ENCODE peak calls at places on chromosomes 4 and X, in eight cellular contexts. W is tibial artery, U is Peyer's patch, R is brain microvascular endothelial cell, C is OCI-LY7, E is MM.1S, L is stomach, X is heart left ventricle. A is an unnamed sample.

GRCh38 chrX:69807400-69807799 is 191.5 kb downstream of the EDA start:
- DNase-seq in R (no peak), W (no peak), X (no peak), C (no peak), L (no peak), E (no peak), U (no peak), A (no peak)

GRCh38 chr4:80035336-80035735 is 37.7 kb downstream of the ANTXR2 start:
- DNase-seq in W (no peak), L (peak), R (no peak), E (peak), X (no peak), C (no peak), U (peak), A (no peak)

GRCh38 chr4:13559414-13559813 is 15.1 kb upstream of the NKX3-2 start:
- DNase-seq in U (no peak), E (no peak), X (no peak), C (no peak), W (no peak), R (peak), L (no peak), A (no peak)

GRCh38 chrX:134426285-134426684 is 33.7 kb upstream of the HPRT1 start:
- DNase-seq in E (no peak), L (no peak), C (no peak), W (no peak), R (no peak), U (no peak), X (no peak), A (no peak)

GRCh38 chr4:175947117-175947722 is 118.4 kb upstream of the WDR17 start:
- DNase-seq in C (peak), L (no peak), X (no peak), E (peak), W (no peak), U (no peak), R (peak), A (no peak)

GRCh38 chr4:104211657-104212056 is 283.0 kb downstream of the CXXC4 start:
- DNase-seq in E (no peak), W (no peak), L (no peak), C (no peak), U (no peak), R (no peak), X (no peak), A (no peak)

GRCh38 chrX:437636-438390 is 51.1 kb upstream of the PPP2R3B start:
- DNase-seq in R (no peak), W (no peak), X (no peak), C (no peak), U (peak), E (no peak), L (no peak), A (peak)

GRCh38 chr4:1345905-1346780 is 865 bp upstream of the UVSSA start:
- DNase-seq in U (peak), R (peak), E (peak), C (peak), X (peak), L (peak), W (peak), A (peak)

GRCh38 chrX:48472851-48473717 is 2.9 kb upstream of the FTSJ1 start:
- DNase-seq in L (no peak), C (no peak), X (no peak), E (no peak), W (no peak), U (no peak), R (no peak), A (no peak)

GRCh38 chr4:101224358-101225218 is 122.7 kb downstream of the PPP3CA start:
- DNase-seq in E (no peak), C (no peak), W (no peak), R (no peak), X (no peak), U (no peak), L (no peak), A (no peak)

GRCh38 chrX:129651756-129652564 is 2.8 kb downstream of the APLN start:
- DNase-seq in U (peak), X (no peak), W (no peak), C (no peak), R (no peak), L (peak), E (no peak), A (no peak)

GRCh38 chrX:47093248-47093647 is 15.0 kb downstream of the RGN start:
- DNase-seq in L (no peak), R (peak), W (no peak), E (peak), C (peak), U (no peak), X (no peak), A (no peak)

GRCh38 chr4:121819216-121819980 is 4.3 kb downstream of the CCNA2 start:
- DNase-seq in W (no peak), C (no peak), U (no peak), E (no peak), X (no peak), R (no peak), L (no peak), A (no peak)

GRCh38 chrX:130184168-130184567 is 12.4 kb downstream of the RAB33A start:
- DNase-seq in C (no peak), U (no peak), L (no peak), R (no peak), E (no peak), W (no peak), X (no peak), A (no peak)

GRCh38 chr4:107838138-107838618 is 13.4 kb downstream of the SGMS2 start:
- DNase-seq in W (no peak), E (no peak), C (no peak), R (no peak), U (no peak), X (no peak), L (no peak), A (no peak)

GRCh38 chrX:56788717-56789122 is 59.7 kb downstream of the NBDY start:
- DNase-seq in X (no peak), C (peak), W (no peak), U (peak), R (no peak), E (peak), L (peak), A (no peak)

GRCh38 chr4:108834787-108835384 is 72.0 kb upstream of the ETNPPL start:
- DNase-seq in U (no peak), X (no peak), C (peak), W (no peak), E (peak), L (no peak), R (no peak), A (no peak)

DNA sequence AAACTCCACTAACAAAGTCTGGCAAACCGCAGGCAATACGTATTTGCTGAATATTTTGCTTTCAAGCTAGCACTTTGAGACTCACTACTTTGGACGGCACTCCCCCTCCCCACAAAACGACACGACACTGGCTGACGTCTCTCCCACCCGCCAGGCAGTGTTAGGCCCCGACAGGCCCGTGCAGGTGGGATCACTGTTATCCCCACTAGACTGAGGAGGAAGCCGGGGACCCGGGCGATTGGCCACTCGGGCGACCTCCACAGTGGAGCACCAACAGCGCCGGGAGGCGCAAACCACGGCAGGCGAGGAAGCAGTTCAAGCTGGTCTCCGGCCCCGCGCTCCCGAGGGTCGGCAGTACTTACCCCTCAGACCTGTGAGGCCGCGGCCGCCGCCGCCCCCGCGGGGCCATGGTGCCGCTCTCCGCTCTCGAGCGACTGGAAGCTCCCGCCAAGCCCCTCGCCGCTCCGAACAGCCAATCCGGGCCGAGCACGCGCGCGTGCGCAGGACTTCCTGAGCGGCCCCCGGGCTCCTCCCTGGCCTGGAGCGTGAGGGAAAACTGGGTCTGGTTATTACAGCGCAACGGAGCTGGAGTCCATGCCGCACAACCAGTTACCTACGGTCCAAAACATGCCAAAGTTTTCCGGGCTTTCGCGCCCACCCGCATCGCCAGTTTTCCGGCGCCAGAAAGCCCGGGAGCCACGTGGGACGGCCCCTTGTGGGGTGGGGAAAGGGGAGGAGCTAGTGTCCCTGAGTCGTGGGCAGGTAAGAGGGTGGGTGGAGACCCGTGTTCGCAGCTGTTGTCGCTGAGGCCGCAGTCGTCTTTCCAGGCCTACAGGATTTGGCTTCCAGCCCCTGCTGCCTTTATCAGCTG is at the start of gene CENPU:
- DNase-seq in X (peak), E (peak), W (peak), R (peak), U (peak), C (peak), L (peak), A (peak)
- TF ChIP-seq CTCF in X (no peak), E (no peak), W (no peak), R (no peak), U (no peak), C (no peak), L (no peak), A (no peak)

GRCh38 chr4:10461091-10461849 is 4.0 kb upstream of the ZNF518B start:
- DNase-seq in X (peak), L (peak), R (no peak), E (peak), W (peak), C (peak), U (peak), A (peak)

GRCh38 chr4:10462876-10463275 is 5.7 kb upstream of the ZNF518B start:
- DNase-seq in E (no peak), R (no peak), W (no peak), X (no peak), C (no peak), U (no peak), L (no peak), A (no peak)

GRCh38 chr4:10460313-10461047 is 3.3 kb upstream of the ZNF518B start:
- DNase-seq in W (no peak), U (no peak), X (no peak), E (no peak), C (no peak), L (no peak), R (no peak), A (no peak)

GRCh38 chr4:10459305-10459704 is 2.1 kb upstream of the ZNF518B start:
- DNase-seq in X (no peak), C (no peak), U (no peak), L (no peak), W (no peak), R (no peak), E (no peak), A (no peak)

GRCh38 chr4:10461850-10462400 is 4.7 kb upstream of the ZNF518B start:
- DNase-seq in R (no peak), X (no peak), C (no peak), L (no peak), E (no peak), W (no peak), U (no peak), A (no peak)
- H3K4me3 ChIP-seq in R (peak), X (peak), C (no peak), L (peak), E (peak), W (no peak), U (no peak), A (peak)

GRCh38 chr4:47463235-47463956 is at the start of gene COMMD8:
- DNase-seq in W (peak), E (peak), L (peak), U (peak), C (peak), X (peak), R (peak), A (peak)

GRCh38 chr4:47465008-47465407 is 1.5 kb upstream of the COMMD8 start:
- DNase-seq in R (no peak), U (no peak), E (no peak), L (no peak), C (peak), W (no peak), X (no peak), A (no peak)

GRCh38 chr4:47462799-47463234 is 685 bp downstream of the COMMD8 start:
- DNase-seq in W (no peak), U (no peak), X (no peak), R (no peak), E (peak), C (peak), L (no peak), A (no peak)

GRCh38 chr4:47468686-47469365 is 5.3 kb upstream of the COMMD8 start:
- DNase-seq in U (no peak), R (peak), X (no peak), E (no peak), L (no peak), C (no peak), W (no peak), A (no peak)

DNA sequence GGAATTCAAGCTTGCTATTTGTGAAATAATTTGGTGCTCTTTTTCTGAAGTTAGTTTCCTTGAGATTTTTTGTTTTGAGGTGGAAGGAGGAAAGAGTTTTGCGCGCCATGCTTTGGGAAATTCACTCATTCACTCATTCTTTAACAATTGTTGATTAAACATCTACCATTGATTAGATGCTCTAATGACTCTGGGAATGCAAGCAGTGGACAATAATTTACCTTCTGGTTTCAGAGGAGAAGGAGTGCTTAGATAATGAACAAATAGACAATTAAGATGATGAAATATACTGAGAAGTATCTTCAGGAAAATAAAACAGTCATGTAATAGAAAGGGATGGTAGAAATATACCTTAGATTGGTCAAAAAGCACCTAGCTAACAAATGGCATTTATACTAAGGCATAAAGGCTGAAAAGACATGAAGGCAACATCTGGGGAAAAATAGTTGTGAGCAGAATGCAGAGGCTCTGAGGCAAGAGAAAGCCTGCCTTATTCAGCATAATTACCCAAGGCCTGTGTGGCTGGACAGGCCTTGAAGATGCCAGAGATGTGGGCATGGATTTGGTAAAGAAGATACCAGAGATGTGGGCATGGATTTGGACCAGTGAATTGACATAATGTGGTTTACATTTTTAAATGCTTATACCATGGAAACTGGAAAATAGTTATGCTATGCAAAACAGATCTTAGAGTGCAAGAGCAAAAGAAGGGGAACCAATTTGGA is 2.7 kb upstream of the COMMD8 start:
- DNase-seq in X (no peak), C (no peak), E (no peak), L (no peak), W (no peak), R (no peak), U (no peak), A (no peak)
- H3K27ac ChIP-seq in X (no peak), C (peak), E (no peak), L (no peak), W (no peak), R (no peak), U (no peak), A (no peak)

GRCh38 chr4:78517050-78517652 is 34.4 kb upstream of the ANXA3 start:
- DNase-seq in L (no peak), R (no peak), U (no peak), W (no peak), E (peak), X (no peak), C (peak), A (no peak)
- TF ChIP-seq CTCF in L (peak), R (peak), U (peak), W (peak), E (peak), X (peak), C (peak), A (peak)

GRCh38 chr4:185931375-185931774 is 119.4 kb upstream of the SORBS2 start:
- DNase-seq in L (no peak), R (no peak), W (no peak), X (no peak), C (no peak), E (no peak), U (no peak), A (no peak)

GRCh38 chr4:185932491-185932890 is 120.5 kb upstream of the SORBS2 start:
- DNase-seq in W (no peak), C (no peak), U (no peak), R (peak), E (no peak), X (peak), L (no peak), A (no peak)

GRCh38 chr4:185928761-185929455 is 116.9 kb upstream of the SORBS2 start:
- DNase-seq in C (no peak), W (no peak), L (no peak), E (no peak), U (no peak), X (no peak), R (no peak), A (no peak)

GRCh38 chr4:185933078-185933581 is 121.1 kb upstream of the SORBS2 start:
- DNase-seq in X (peak), R (peak), C (no peak), L (no peak), E (no peak), W (no peak), U (no peak), A (no peak)

DNA sequence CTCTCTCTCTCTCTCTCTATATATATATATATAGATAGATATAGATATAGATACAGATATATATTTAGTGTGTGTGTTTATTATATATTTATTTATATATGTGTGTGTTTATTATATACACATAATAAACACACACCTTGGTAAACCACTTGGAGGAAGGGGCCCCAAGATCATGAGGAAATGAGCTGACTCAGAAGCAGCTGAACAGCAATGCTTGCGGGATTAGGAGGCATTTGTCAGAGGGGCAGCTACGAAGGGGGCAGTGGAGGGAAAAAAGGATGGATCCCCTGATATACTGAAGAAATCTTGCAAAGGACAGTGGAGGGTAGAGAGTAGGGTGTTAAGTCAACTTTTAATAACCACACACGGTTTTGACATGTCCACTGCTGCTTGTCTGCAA is 120.0 kb upstream of the SORBS2 start:
- DNase-seq in L (no peak), C (no peak), X (no peak), U (no peak), W (no peak), E (no peak), R (peak), A (no peak)
- H3K4me3 ChIP-seq in L (no peak), C (no peak), X (no peak), U (no peak), W (peak), E (no peak), R (peak), A (no peak)

GRCh38 chr4:162685401-162685800 is 481.3 kb downstream of the NAF1 start:
- DNase-seq in W (no peak), L (no peak), X (no peak), R (no peak), U (no peak), C (no peak), E (no peak), A (no peak)

GRCh38 chr4:162681212-162681611 is 485.5 kb downstream of the NAF1 start:
- DNase-seq in U (no peak), X (no peak), R (no peak), C (no peak), E (no peak), W (no peak), L (no peak), A (no peak)

GRCh38 chr4:162684371-162684700 is 482.4 kb downstream of the NAF1 start:
- DNase-seq in E (no peak), C (no peak), R (no peak), X (no peak), W (no peak), L (no peak), U (no peak), A (no peak)

GRCh38 chr4:162682651-162683050 is 484.0 kb downstream of the NAF1 start:
- DNase-seq in C (no peak), R (peak), U (no peak), X (no peak), L (no peak), W (no peak), E (no peak), A (no peak)

GRCh38 chr4:162683659-162684370 is 482.9 kb downstream of the NAF1 start:
- DNase-seq in U (no peak), W (no peak), L (no peak), E (no peak), C (no peak), R (peak), X (no peak), A (no peak)
- H3K27ac ChIP-seq in U (no peak), W (no peak), L (no peak), E (no peak), C (no peak), R (peak), X (no peak), A (no peak)

GRCh38 chr4:23957465-23957864 is 67.6 kb upstream of the PPARGC1A start:
- DNase-seq in W (no peak), L (no peak), U (no peak), E (peak), R (no peak), C (no peak), X (no peak), A (no peak)
- TF ChIP-seq CTCF in W (no peak), L (no peak), U (no peak), E (peak), R (no peak), C (no peak), X (peak), A (no peak)

GRCh38 chr4:90960840-90961239 is 833.6 kb downstream of the CCSER1 start:
- DNase-seq in C (no peak), W (no peak), L (no peak), X (no peak), U (no peak), R (no peak), E (no peak), A (no peak)

GRCh38 chr4:90960433-90960832 is 833.2 kb downstream of the CCSER1 start:
- DNase-seq in E (peak), C (no peak), R (no peak), L (no peak), X (no peak), W (no peak), U (no peak), A (no peak)

GRCh38 chr4:90958256-90958895 is 831.2 kb downstream of the CCSER1 start:
- DNase-seq in U (no peak), C (no peak), X (no peak), E (no peak), R (peak), L (no peak), W (no peak), A (no peak)
- H3K4me3 ChIP-seq in U (no peak), C (no peak), X (no peak), E (no peak), R (no peak), L (no peak), W (no peak), A (no peak)

A was measured in lower lobe of right lung.